ENCODE peak calls at places on chromosomes 1 and 21, in four cellular contexts. T is GM12878, R is K562, Z is upper lobe of left lung. I is an unnamed sample.

GRCh38 chr1:11920239-11920903 is 5.9 kb downstream of the KIAA2013 start:
- ATAC-seq in T (no peak), R (no peak), Z (no peak), I (no peak)

GRCh38 chr1:39294531-39294930 is 90.0 kb downstream of the MACF1 start:
- ATAC-seq in T (no peak), R (no peak), Z (no peak), I (no peak)

GRCh38 chr1:48750089-48750488 is 26.6 kb downstream of the BEND5 start:
- ATAC-seq in T (peak; percentile 33), R (no peak), Z (no peak), I (no peak)

GRCh38 chr1:3112526-3112925 is 43.5 kb downstream of the PRDM16 start:
- ATAC-seq in T (no peak), R (no peak), Z (no peak), I (no peak)

GRCh38 chr21:38474124-38474523 is 24.2 kb downstream of the ERG start:
- ATAC-seq in T (no peak), R (no peak), Z (peak; percentile 42), I (peak; percentile 25)

GRCh38 chr1:93605812-93606512 is 75.7 kb downstream of the BCAR3 start:
- ATAC-seq in T (no peak), R (no peak), Z (no peak), I (peak; percentile 71)

GRCh38 chr1:80445021-80445420 is 1355.7 kb upstream of the ADGRL2 start:
- ATAC-seq in T (no peak), R (no peak), Z (no peak), I (no peak)

GRCh38 chr1:186535388-186536133 is 74.6 kb upstream of the PDC start:
- ATAC-seq in T (no peak), R (no peak), Z (no peak), I (no peak)

GRCh38 chr1:171334024-171334423 is 20.0 kb downstream of the FMO4 start:
- ATAC-seq in T (no peak), R (no peak), Z (no peak), I (no peak)

GRCh38 chr1:43893020-43893419 is 40.6 kb upstream of the ARTN start:
- ATAC-seq in T (no peak), R (no peak), Z (no peak), I (no peak)

GRCh38 chr1:16396591-16396990 is 29.5 kb downstream of the SZRD1 start:
- ATAC-seq in T (no peak), R (no peak), Z (no peak), I (no peak)

GRCh38 chr1:19045898-19046889 is 89.7 kb upstream of the IFFO2 start:
- ATAC-seq in T (no peak), R (no peak), Z (no peak), I (no peak)

GRCh38 chr1:24856787-24857527 is 73.1 kb downstream of the RUNX3 start:
- ATAC-seq in T (no peak), R (no peak), Z (no peak), I (no peak)

GRCh38 chr21:42583992-42584641 is 69.3 kb upstream of the PDE9A start:
- ATAC-seq in T (no peak), R (no peak), Z (peak; percentile 8), I (no peak)

GRCh38 chr1:219333626-219334025 is 159.9 kb downstream of the LYPLAL1 start:
- ATAC-seq in T (no peak), R (no peak), Z (no peak), I (no peak)

GRCh38 chr1:89580036-89580435 is 52.9 kb upstream of the LRRC8C start:
- ATAC-seq in T (no peak), R (no peak), Z (no peak), I (no peak)

GRCh38 chr1:227396539-227397355 is 78.5 kb upstream of the CDC42BPA start:
- ATAC-seq in T (no peak), R (peak; percentile 93), Z (no peak), I (no peak)

GRCh38 chr1:206678490-206678889 is 6.2 kb upstream of the MAPKAPK2 start:
- ATAC-seq in T (peak; percentile 48), R (no peak), Z (no peak), I (no peak)

GRCh38 chr1:76260279-76260678 is 185.7 kb downstream of the ST6GALNAC3 start:
- ATAC-seq in T (no peak), R (no peak), Z (no peak), I (no peak)

GRCh38 chr1:246404078-246404477 is 103.0 kb downstream of the SMYD3 start:
- ATAC-seq in T (no peak), R (peak; percentile 40), Z (no peak), I (no peak)

GRCh38 chr1:156767879-156768608 is 709 bp downstream of the PRCC start:
- ATAC-seq in T (peak; percentile 20), R (no peak), Z (peak; percentile 0), I (no peak)

GRCh38 chr1:20216574-20216973 is 30.3 kb upstream of the PLA2G2C start:
- ATAC-seq in T (peak; percentile 94), R (peak; percentile 87), Z (no peak), I (no peak)

GRCh38 chr21:45336870-45337269 is 49.2 kb upstream of the POFUT2 start:
- ATAC-seq in T (no peak), R (peak; percentile 41), Z (no peak), I (peak; percentile 23)

GRCh38 chr1:22749919-22750670 is 39.5 kb downstream of the EPHB2 start:
- ATAC-seq in T (peak; percentile 60), R (peak; percentile 53), Z (peak; percentile 81), I (peak; percentile 87)

GRCh38 chr1:211378844-211379243 is 52.2 kb downstream of the TRAF5 start:
- ATAC-seq in T (no peak), R (no peak), Z (no peak), I (no peak)

GRCh38 chr1:31637915-31638673 is 6.6 kb downstream of the PEF1 start:
- ATAC-seq in T (peak; percentile 74), R (no peak), Z (no peak), I (peak; percentile 43)

GRCh38 chr1:46401964-46402626 is 8.0 kb downstream of the FAAH start:
- ATAC-seq in T (peak; percentile 63), R (peak; percentile 92), Z (peak; percentile 94), I (peak; percentile 93)

GRCh38 chr1:95309031-95309459 is 75.0 kb downstream of the RWDD3 start:
- ATAC-seq in T (peak; percentile 33), R (peak; percentile 91), Z (no peak), I (no peak)

GRCh38 chr1:201445300-201445699 is 23.7 kb downstream of the PHLDA3 start:
- ATAC-seq in T (no peak), R (no peak), Z (no peak), I (no peak)

GRCh38 chr1:87007323-87007722 is 92.9 kb downstream of the HS2ST1 start:
- ATAC-seq in T (peak; percentile 79), R (no peak), Z (no peak), I (no peak)

GRCh38 chr1:233972563-233972950 is 68.1 kb downstream of the SLC35F3 start:
- ATAC-seq in T (no peak), R (no peak), Z (no peak), I (no peak)

GRCh38 chr1:9009438-9010366 is 16.5 kb downstream of the SLC2A7 start:
- ATAC-seq in T (peak; percentile 54), R (peak; percentile 84), Z (no peak), I (no peak)

GRCh38 chr1:42206164-42206563 is 41.6 kb upstream of the GUCA2A start:
- ATAC-seq in T (no peak), R (no peak), Z (no peak), I (no peak)

GRCh38 chr21:37244506-37245083 is 22.5 kb downstream of the VPS26C start:
- ATAC-seq in T (no peak), R (peak; percentile 62), Z (no peak), I (no peak)

GRCh38 chr1:195481293-195481692 is 1126.9 kb downstream of the KCNT2 start:
- ATAC-seq in T (no peak), R (no peak), Z (no peak), I (no peak)

GRCh38 chr1:87436534-87436933 is 107.9 kb downstream of the LMO4 start:
- ATAC-seq in T (no peak), R (no peak), Z (no peak), I (no peak)

GRCh38 chr1:164337885-164338284 is 221.1 kb upstream of the PBX1 start:
- ATAC-seq in T (no peak), R (no peak), Z (no peak), I (no peak)

GRCh38 chr1:164343189-164343588 is 215.8 kb upstream of the PBX1 start:
- ATAC-seq in T (no peak), R (no peak), Z (no peak), I (no peak)
- TF ChIP-seq EP300 in T (no peak), R (no peak), Z (no peak), I (no peak)

GRCh38 chr1:165162671-165163241 is 193.8 kb downstream of the LMX1A start:
- ATAC-seq in T (no peak), R (no peak), Z (no peak), I (no peak)
- TF ChIP-seq EP300 in T (no peak), R (no peak), Z (no peak), I (no peak)

GRCh38 chr1:25898223-25899015 is 7.8 kb downstream of the STMN1 start:
- ATAC-seq in T (no peak), R (peak; percentile 37), Z (peak; percentile 84), I (no peak)

GRCh38 chr1:25893072-25893604 is 13.1 kb downstream of the STMN1 start:
- ATAC-seq in T (no peak), R (no peak), Z (no peak), I (no peak)

GRCh38 chr1:25896266-25896665 is 10.0 kb downstream of the STMN1 start:
- ATAC-seq in T (no peak), R (peak; percentile 10), Z (no peak), I (no peak)

GRCh38 chr1:25897754-25898153 is 8.5 kb downstream of the STMN1 start:
- ATAC-seq in T (no peak), R (peak; percentile 20), Z (no peak), I (no peak)

GRCh38 chr1:25895365-25895990 is 10.7 kb downstream of the STMN1 start:
- ATAC-seq in T (peak; percentile 97), R (peak; percentile 88), Z (peak; percentile 94), I (peak; percentile 89)
- TF ChIP-seq EP300 in T (no peak), R (no peak), Z (no peak), I (no peak)

DNA sequence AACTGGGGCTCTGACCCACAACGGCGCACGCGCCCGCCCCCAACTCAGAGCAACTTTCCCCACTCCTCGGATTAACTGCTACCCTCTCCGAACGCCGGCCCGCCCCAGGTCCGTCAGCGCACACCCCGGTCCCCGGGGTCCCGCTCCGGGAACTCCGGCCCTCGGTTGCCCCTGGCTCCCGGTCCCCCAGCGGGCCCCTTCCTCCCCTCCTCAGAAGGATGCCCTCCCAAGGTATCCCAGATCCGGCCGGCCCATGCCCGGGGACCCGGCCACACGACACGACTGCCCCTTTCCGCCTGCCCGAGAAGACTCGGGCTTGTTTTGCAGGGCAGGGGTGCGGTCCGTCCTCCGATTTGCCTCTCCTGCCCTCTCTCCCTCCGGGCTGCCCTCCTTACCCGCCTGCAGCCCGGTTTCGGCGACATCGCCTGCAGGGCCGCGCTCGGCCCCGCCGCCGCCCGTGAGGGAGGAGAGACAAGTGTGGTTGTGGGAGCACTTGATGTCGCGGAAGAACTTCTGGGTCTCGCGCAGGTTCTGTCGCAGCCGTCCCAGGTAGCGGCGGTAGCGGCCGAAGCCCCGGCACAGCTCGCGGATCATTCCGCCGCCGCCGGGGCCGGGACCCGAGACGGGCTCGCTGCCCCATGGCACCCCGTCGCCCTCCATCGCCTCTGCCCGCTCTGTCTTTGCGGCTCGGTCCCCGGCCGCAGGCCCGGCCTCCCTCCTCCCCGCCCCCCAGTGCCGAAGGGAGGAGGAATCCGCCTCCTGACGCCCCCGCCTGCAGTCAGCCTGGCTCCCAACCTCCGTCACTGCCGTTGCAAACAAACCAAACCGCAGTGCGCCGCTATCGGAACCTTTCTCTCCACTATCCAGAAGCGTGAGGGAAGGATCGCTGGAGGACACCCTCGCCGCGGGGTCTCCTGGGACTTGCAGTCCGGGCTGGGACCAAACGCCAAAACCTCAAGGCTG is at the start of gene DSTYK:
- ATAC-seq in T (peak; percentile 89), R (peak; percentile 95), Z (peak; percentile 98), I (peak; percentile 98)
- TF ChIP-seq EP300 in T (peak; percentile 48), R (peak; percentile 84), Z (no peak), I (no peak)